ENCODE peak calls at places on chromosomes 11 and 22, in eight cellular contexts. V is cardiac muscle cell; X is AG10803; D is CD4-positive, CD25-positive, alpha-beta regulatory T cell; K is fibroblast of the conjunctiva; L is activated naive CD4-positive, alpha-beta T cell; H is stimulated activated CD4-positive, alpha-beta T cell treated with anti-CD3 and anti-CD28 coated beads, Interleukin-2, amount 100 ng/mL, for 48 hours; Q is NCI-H2029. G is an unnamed sample.

GRCh38 chr11:3830088-3830487 is 10.7 kb downstream of the RHOG start:
- DNase-seq in X (no peak), V (no peak), L (no peak), D (no peak), H (no peak), K (no peak), Q (no peak), G (no peak)

GRCh38 chr11:33935466-33935865 is 43.6 kb upstream of the LMO2 start:
- DNase-seq in K (no peak), X (no peak), V (no peak), D (no peak), H (no peak), L (no peak), Q (no peak), G (no peak)

GRCh38 chr11:2512431-2513407 is 67.9 kb downstream of the KCNQ1 start:
- DNase-seq in X (no peak), H (no peak), D (no peak), L (no peak), V (no peak), Q (no peak), K (no peak), G (peak)

GRCh38 chr11:103870821-103871309 is 165.6 kb upstream of the DDI1 start:
- DNase-seq in K (no peak), Q (no peak), L (no peak), H (no peak), V (no peak), X (peak), D (no peak), G (no peak)

GRCh38 chr11:78749243-78749730 is 174.6 kb upstream of the NARS2 start:
- DNase-seq in K (no peak), L (no peak), D (no peak), Q (no peak), H (no peak), V (no peak), X (no peak), G (no peak)

GRCh38 chr11:65444314-65445051 is 21.9 kb downstream of the NEAT1 start:
- DNase-seq in V (peak), X (peak), Q (no peak), K (no peak), H (no peak), L (no peak), D (peak), G (no peak)

GRCh38 chr11:63552921-63553320 is 10.3 kb downstream of the PLAAT2 start:
- DNase-seq in Q (no peak), H (no peak), X (no peak), K (no peak), L (no peak), V (no peak), D (no peak), G (no peak)

GRCh38 chr11:36057372-36058045 is 113.6 kb downstream of the LDLRAD3 start:
- DNase-seq in V (peak), L (no peak), K (no peak), Q (no peak), D (no peak), H (no peak), X (peak), G (no peak)

GRCh38 chr22:21022955-21023614 is 8.1 kb downstream of the P2RX6 start:
- DNase-seq in H (no peak), V (no peak), Q (no peak), K (no peak), L (no peak), D (no peak), X (no peak), G (no peak)

GRCh38 chr11:29282088-29282487 is 734.7 kb downstream of the KCNA4 start:
- DNase-seq in L (no peak), K (peak), X (peak), Q (no peak), D (no peak), V (peak), H (no peak), G (no peak)

GRCh38 chr22:21641417-21641794 is 696 bp upstream of the SDF2L1 start:
- DNase-seq in V (peak), K (no peak), Q (no peak), X (peak), H (no peak), D (no peak), L (no peak), G (peak)

GRCh38 chr11:60899021-60899936 is 7.1 kb downstream of the PRPF19 start:
- DNase-seq in V (peak), X (peak), K (peak), Q (peak), H (peak), D (peak), L (no peak), G (no peak)

GRCh38 chr22:35357883-35358621 is 22.8 kb upstream of the HMOX1 start:
- DNase-seq in K (no peak), V (no peak), X (peak), L (no peak), H (no peak), Q (no peak), D (no peak), G (no peak)

GRCh38 chr11:119323532-119324033 is 6.7 kb upstream of the MCAM start:
- DNase-seq in Q (peak), H (peak), V (peak), L (peak), K (no peak), X (peak), D (peak), G (peak)

GRCh38 chr11:129315781-129316579 is 59.7 kb upstream of the BARX2 start:
- DNase-seq in L (no peak), K (no peak), X (no peak), Q (peak), H (no peak), D (no peak), V (no peak), G (no peak)

GRCh38 chr22:42324991-42325710 is 54.7 kb upstream of the TCF20 start:
- DNase-seq in D (peak), X (no peak), L (no peak), Q (peak), K (no peak), V (no peak), H (no peak), G (no peak)

GRCh38 chr11:19735512-19735911 is 22.9 kb downstream of the NAV2 start:
- DNase-seq in K (no peak), Q (no peak), D (no peak), V (peak), H (no peak), L (no peak), X (peak), G (peak)

G was measured in posterior cingulate gyrus.